ENCODE peak calls at places on chromosomes 5 and 9, in ten cellular contexts. G is fibroblast of the conjunctiva; V is kidney tubule cell; A is Jurkat, Clone E6-1; Y is activated T-cell treated with anti-CD3 and anti-CD28 coated beads for 48 hours; X is activated CD4-positive, alpha-beta T cell treated with anti-CD3 and anti-CD28 coated beads, Interleukin-2, amount 50 U/mL, for 1 hour; S is M059J; I is NCI-H82; D is LNCaP clone FGC; Q is CD8-positive, alpha-beta T cell. E is an unnamed sample.

GRCh38 chr5:157819502-157820125 is 39.3 kb downstream of the CLINT1 start:
- DNase-seq in G (no peak), V (no peak), A (no peak), Y (no peak), X (no peak), S (no peak), I (no peak), D (no peak), Q (no peak), E (no peak)

GRCh38 chr9:87088621-87089020 is 141.3 kb upstream of the GAS1 start:
- DNase-seq in G (no peak), V (no peak), A (no peak), Y (no peak), X (no peak), S (no peak), I (no peak), D (no peak), Q (no peak), E (no peak)

GRCh38 chr9:110559869-110560268 is 19.7 kb downstream of the SVEP1 start:
- DNase-seq in G (no peak), V (no peak), A (no peak), Y (no peak), X (no peak), S (no peak), I (no peak), D (no peak), Q (no peak), E (no peak)

GRCh38 chr5:123809594-123810172 is 297.7 kb downstream of the CSNK1G3 start:
- DNase-seq in G (no peak), V (peak), A (no peak), Y (no peak), X (no peak), S (no peak), I (peak), D (peak), Q (no peak), E (no peak)

GRCh38 chr5:6758201-6758600 is 45.0 kb downstream of the TENT4A start:
- DNase-seq in G (no peak), V (no peak), A (no peak), Y (no peak), X (no peak), S (no peak), I (peak), D (no peak), Q (no peak), E (no peak)

GRCh38 chr9:11792870-11793269 is 900.3 kb upstream of the TYRP1 start:
- DNase-seq in G (no peak), V (no peak), A (no peak), Y (no peak), X (no peak), S (no peak), I (no peak), D (no peak), Q (no peak), E (no peak)

GRCh38 chr5:126499742-126500396 is 76.7 kb downstream of the GRAMD2B start:
- DNase-seq in G (no peak), V (peak), A (peak), Y (no peak), X (no peak), S (peak), I (peak), D (no peak), Q (peak), E (no peak)

GRCh38 chr5:80239680-80240367 is 16.0 kb downstream of the SERINC5 start:
- DNase-seq in G (no peak), V (no peak), A (no peak), Y (no peak), X (no peak), S (peak), I (no peak), D (no peak), Q (no peak), E (no peak)

GRCh38 chr5:168165221-168165965 is 126.1 kb upstream of the WWC1 start:
- DNase-seq in G (no peak), V (peak), A (peak), Y (no peak), X (no peak), S (no peak), I (no peak), D (no peak), Q (no peak), E (no peak)

GRCh38 chr9:116998305-116998704 is 311.2 kb downstream of the TRIM32 start:
- DNase-seq in G (no peak), V (peak), A (peak), Y (no peak), X (no peak), S (peak), I (no peak), D (no peak), Q (no peak), E (no peak)

GRCh38 chr9:79763861-79764260 is 192.1 kb downstream of the TLE4 start:
- DNase-seq in G (no peak), V (peak), A (no peak), Y (no peak), X (no peak), S (peak), I (peak), D (no peak), Q (no peak), E (no peak)

GRCh38 chr5:50445281-50445949 is 4.3 kb upstream of the EMB start:
- DNase-seq in G (no peak), V (no peak), A (peak), Y (no peak), X (peak), S (no peak), I (no peak), D (no peak), Q (peak), E (peak)

GRCh38 chr9:35568196-35568595 is 36.9 kb upstream of the TESK1 start:
- DNase-seq in G (no peak), V (no peak), A (no peak), Y (no peak), X (no peak), S (no peak), I (no peak), D (no peak), Q (no peak), E (no peak)

GRCh38 chr5:54547711-54548250 is 30.2 kb downstream of the SNX18 start:
- DNase-seq in G (peak), V (peak), A (no peak), Y (no peak), X (no peak), S (peak), I (peak), D (no peak), Q (no peak), E (no peak)

GRCh38 chr5:90326995-90327394 is 82.6 kb downstream of the CETN3 start:
- DNase-seq in G (no peak), V (no peak), A (no peak), Y (no peak), X (no peak), S (no peak), I (no peak), D (no peak), Q (no peak), E (no peak)

GRCh38 chr5:87393331-87393730 is 19.4 kb downstream of the CCNH start:
- DNase-seq in G (peak), V (peak), A (no peak), Y (no peak), X (no peak), S (peak), I (no peak), D (no peak), Q (no peak), E (no peak)

GRCh38 chr5:68449380-68449779 is 233.8 kb downstream of the PIK3R1 start:
- DNase-seq in G (peak), V (no peak), A (no peak), Y (no peak), X (no peak), S (peak), I (peak), D (no peak), Q (no peak), E (no peak)

GRCh38 chr5:158119852-158120708 is 261.1 kb upstream of the CLINT1 start:
- DNase-seq in G (peak), V (peak), A (peak), Y (no peak), X (no peak), S (peak), I (no peak), D (no peak), Q (no peak), E (no peak)

GRCh38 chr5:118450924-118451332 is 537.4 kb downstream of the DTWD2 start:
- DNase-seq in G (no peak), V (no peak), A (no peak), Y (no peak), X (no peak), S (no peak), I (no peak), D (no peak), Q (no peak), E (no peak)

GRCh38 chr9:38059233-38059936 is 9.6 kb downstream of the SHB start:
- DNase-seq in G (no peak), V (peak), A (no peak), Y (no peak), X (no peak), S (no peak), I (no peak), D (no peak), Q (no peak), E (no peak)

GRCh38 chr5:74199436-74200210 is 440.9 kb downstream of the ENC1 start:
- DNase-seq in G (no peak), V (peak), A (no peak), Y (no peak), X (no peak), S (peak), I (no peak), D (no peak), Q (no peak), E (no peak)

GRCh38 chr5:125198270-125198974 is 452.0 kb upstream of the ZNF608 start:
- DNase-seq in G (peak), V (peak), A (peak), Y (no peak), X (no peak), S (peak), I (peak), D (no peak), Q (no peak), E (no peak)

GRCh38 chr5:14190194-14191164 is 47.3 kb downstream of the TRIO start:
- DNase-seq in G (peak), V (peak), A (no peak), Y (no peak), X (no peak), S (peak), I (no peak), D (no peak), Q (no peak), E (no peak)

GRCh38 chr9:120257483-120257882 is 322.5 kb downstream of the CDK5RAP2 start:
- DNase-seq in G (no peak), V (peak), A (no peak), Y (no peak), X (no peak), S (peak), I (peak), D (no peak), Q (no peak), E (no peak)

GRCh38 chr9:89177021-89177400 is 1.6 kb downstream of the SHC3 start:
- DNase-seq in G (no peak), V (peak), A (no peak), Y (no peak), X (no peak), S (peak), I (peak), D (no peak), Q (no peak), E (no peak)

GRCh38 chr9:91948423-91949292 is 1.4 kb downstream of the ROR2 start:
- DNase-seq in G (peak), V (peak), A (no peak), Y (peak), X (no peak), S (peak), I (peak), D (peak), Q (no peak), E (peak)

GRCh38 chr5:151274666-151275065 is 21.7 kb downstream of the GM2A start:
- DNase-seq in G (no peak), V (no peak), A (no peak), Y (no peak), X (no peak), S (no peak), I (no peak), D (peak), Q (no peak), E (no peak)

GRCh38 chr5:38532165-38532669 is 24.2 kb downstream of the LIFR start:
- DNase-seq in G (no peak), V (peak), A (no peak), Y (no peak), X (no peak), S (no peak), I (peak), D (no peak), Q (no peak), E (no peak)

GRCh38 chr9:135463140-135463539 is 16.4 kb upstream of the PPP1R26 start:
- DNase-seq in G (no peak), V (peak), A (no peak), Y (no peak), X (no peak), S (peak), I (no peak), D (no peak), Q (no peak), E (no peak)

E was measured in B cell.